ENCODE peak calls at places on chromosomes 2 and 18, in ten cellular contexts. P is astrocyte, N is GM12864, Q is GM10248, I is memory B cell, T is stromal cell of bone marrow, E is NCI-H82, R is frontal cortex, W is fibroblast of lung, X is HTR-8/SVneo. U is an unnamed sample.

GRCh38 chr2:120430501-120430830 is 84.5 kb downstream of the INHBB start:
- DNase-seq in N (no peak), R (no peak), X (no peak), W (no peak), Q (no peak), I (no peak), T (no peak), E (no peak), P (no peak), U (no peak)

GRCh38 chr2:168084267-168084781 is 163.1 kb downstream of the STK39 start:
- DNase-seq in N (no peak), E (peak; percentile 56), I (no peak), R (no peak), P (no peak), X (no peak), T (no peak), Q (no peak), W (no peak), U (no peak)

GRCh38 chr2:47086054-47086471 is 69.0 kb downstream of the STPG4 start:
- DNase-seq in X (no peak), P (no peak), E (no peak), I (no peak), Q (no peak), N (no peak), R (no peak), T (no peak), W (no peak), U (no peak)

GRCh38 chr2:5035134-5035533 is 657.0 kb upstream of the SOX11 start:
- DNase-seq in X (no peak), I (no peak), Q (no peak), E (peak; percentile 93), R (no peak), P (no peak), T (no peak), W (no peak), N (no peak), U (no peak)

GRCh38 chr2:204900910-204901309 is 355.6 kb downstream of the PARD3B start:
- DNase-seq in R (no peak), X (no peak), N (no peak), P (no peak), W (no peak), Q (no peak), I (no peak), E (no peak), T (no peak), U (no peak)

GRCh38 chr18:74892066-74892627 is 294.5 kb downstream of the ZNF407 start:
- DNase-seq in R (no peak), Q (no peak), T (no peak), X (no peak), I (no peak), N (no peak), E (no peak), W (no peak), P (no peak), U (no peak)

GRCh38 chr2:237729681-237730475 is 68.7 kb upstream of the RBM44 start:
- DNase-seq in I (no peak), P (peak; percentile 80), N (no peak), W (no peak), Q (no peak), X (no peak), E (no peak), R (no peak), T (no peak), U (no peak)

GRCh38 chr2:126906781-126907180 is 8.1 kb downstream of the TEX51 start:
- DNase-seq in Q (no peak), N (no peak), I (no peak), E (no peak), R (no peak), W (no peak), X (no peak), P (no peak), T (no peak), U (no peak)

GRCh38 chr18:29361843-29362242 is 1184.9 kb upstream of the CDH2 start:
- DNase-seq in W (no peak), R (no peak), P (no peak), T (no peak), X (no peak), Q (no peak), I (no peak), N (no peak), E (no peak), U (no peak)

GRCh38 chr2:88003074-88003755 is 13.1 kb downstream of the RNU2-63P start:
- DNase-seq in X (no peak), E (no peak), R (no peak), I (no peak), N (no peak), T (no peak), W (peak; percentile 16), P (peak; percentile 7), Q (no peak), U (no peak)

GRCh38 chr2:15511686-15512085 is 49.4 kb downstream of the NBAS start:
- DNase-seq in N (no peak), E (no peak), R (no peak), P (no peak), W (no peak), Q (no peak), T (no peak), I (no peak), X (no peak), U (no peak)

GRCh38 chr2:99430614-99431258 is 59.1 kb downstream of the REV1 start:
- DNase-seq in R (no peak), E (no peak), N (no peak), W (peak; percentile 92), P (peak; percentile 79), Q (no peak), X (no peak), T (peak; percentile 24), I (no peak), U (no peak)

GRCh38 chr18:79513381-79514081 is 117.8 kb downstream of the NFATC1 start:
- DNase-seq in R (no peak), W (no peak), I (no peak), E (no peak), T (no peak), N (no peak), X (no peak), Q (no peak), P (no peak), U (no peak)

GRCh38 chr2:189608799-189609422 is 28.3 kb upstream of the SLC40A1 start:
- DNase-seq in X (no peak), E (no peak), R (no peak), I (no peak), W (peak; percentile 53), P (peak; percentile 8), N (no peak), T (peak; percentile 29), Q (no peak), U (no peak)

GRCh38 chr18:46657115-46657955 is at the start of gene LOXHD1:
- DNase-seq in R (no peak), X (no peak), P (no peak), W (no peak), E (no peak), N (no peak), I (no peak), Q (no peak), T (no peak), U (no peak)

U was measured in GM13977.